ENCODE peak calls at places on chromosomes 4 and X, in ten cellular contexts. J is transverse colon, B is suprapubic skin, Z is A549, E is tibial nerve, L is H1, K is K562, S is stomach, O is sigmoid colon, W is ovary. C is an unnamed sample.
A peak's percentile ranks its signal among the peaks of the same experiment; 100 is the strongest.

GRCh38 chr4:74536557-74536956 is 91.6 kb downstream of the AREG start:
- DNase-seq in J (no peak), B (no peak), Z (peak; percentile 43), E (no peak), L (no peak), K (no peak), S (no peak), O (no peak), W (no peak), C (no peak)

GRCh38 chrX:107454302-107454701 is 4.8 kb downstream of the FRMPD3 start:
- DNase-seq in J (no peak), B (no peak), Z (peak; percentile 11), E (no peak), L (no peak), K (no peak), S (no peak), O (no peak), W (no peak), C (no peak)

GRCh38 chr4:53986062-53986461 is 78.3 kb downstream of the CHIC2 start:
- DNase-seq in J (no peak), B (no peak), Z (no peak), E (no peak), L (no peak), K (no peak), S (no peak), O (no peak), W (no peak), C (no peak)

GRCh38 chr4:169254546-169254983 is 16.2 kb downstream of the SH3RF1 start:
- DNase-seq in J (no peak), B (no peak), Z (peak; percentile 43), E (peak; percentile 52), L (no peak), K (no peak), S (no peak), O (no peak), W (peak; percentile 55), C (no peak)

GRCh38 chrX:123267220-123267619 is 83.1 kb downstream of the GRIA3 start:
- DNase-seq in J (no peak), B (no peak), Z (no peak), E (no peak), L (no peak), K (no peak), S (no peak), O (no peak), W (no peak), C (no peak)

GRCh38 chr4:42216569-42216968 is 64.1 kb upstream of the BEND4 start:
- DNase-seq in J (no peak), B (no peak), Z (no peak), E (no peak), L (no peak), K (no peak), S (no peak), O (no peak), W (no peak), C (no peak)

GRCh38 chr4:134518574-134519217 is 317.1 kb upstream of the PABPC4L start:
- DNase-seq in J (no peak), B (no peak), Z (no peak), E (no peak), L (no peak), K (no peak), S (no peak), O (no peak), W (no peak), C (no peak)

GRCh38 chr4:121697626-121698025 is 846 bp upstream of the ANXA5 start:
- DNase-seq in J (no peak), B (no peak), Z (no peak), E (no peak), L (no peak), K (no peak), S (no peak), O (no peak), W (no peak), C (no peak)

GRCh38 chr4:147307896-147308680 is 172.8 kb upstream of the EDNRA start:
- DNase-seq in J (no peak), B (no peak), Z (no peak), E (no peak), L (no peak), K (no peak), S (no peak), O (no peak), W (no peak), C (no peak)

GRCh38 chr4:122091397-122091796 is 60.7 kb upstream of the BLTP1 start:
- DNase-seq in J (no peak), B (no peak), Z (no peak), E (no peak), L (no peak), K (no peak), S (no peak), O (no peak), W (no peak), C (no peak)

GRCh38 chrX:20530319-20530979 is 263.7 kb upstream of the RPS6KA3 start:
- DNase-seq in J (peak; percentile 57), B (no peak), Z (peak; percentile 66), E (peak; percentile 81), L (no peak), K (peak; percentile 47), S (peak; percentile 53), O (peak; percentile 74), W (peak; percentile 60), C (no peak)

GRCh38 chrX:150063673-150064072 is 125.4 kb upstream of the EOLA2 start:
- DNase-seq in J (no peak), B (no peak), Z (no peak), E (no peak), L (no peak), K (no peak), S (no peak), O (no peak), W (no peak), C (no peak)

GRCh38 chr4:112144546-112145325 is 518 bp upstream of the FAM241A start:
- DNase-seq in J (no peak), B (no peak), Z (no peak), E (no peak), L (no peak), K (no peak), S (no peak), O (no peak), W (no peak), C (no peak)

GRCh38 chr4:5773271-5773555 is 62.2 kb downstream of the EVC start:
- DNase-seq in J (no peak), B (peak; percentile 54), Z (no peak), E (no peak), L (no peak), K (no peak), S (no peak), O (peak; percentile 19), W (no peak), C (no peak)
- TF ChIP-seq EP300 in J (no peak), B (no peak), Z (no peak), E (no peak), L (no peak), K (no peak), S (no peak), O (no peak), W (no peak), C (no peak)

GRCh38 chr4:82373816-82374740 is at the start of gene HNRNPD:
- DNase-seq in J (peak; percentile 98), B (peak; percentile 99), Z (peak; percentile 99), E (peak; percentile 94), L (peak; percentile 96), K (peak; percentile 99), S (peak; percentile 97), O (peak; percentile 100), W (peak; percentile 99), C (peak; percentile 97)
- H3K4me1 ChIP-seq in J (peaks cover 44% of the 10 kb centered on the region), B (peaks cover 42% of the 10 kb centered on the region), Z (peaks cover 26% of the 10 kb centered on the region), E (peaks cover 51% of the 10 kb centered on the region), L (no peaks in the 10 kb centered on the region), K (peaks cover 9% of the 10 kb centered on the region), S (peaks cover 52% of the 10 kb centered on the region), O (peaks cover 49% of the 10 kb centered on the region), W (peaks cover 5% of the 10 kb centered on the region), C (peaks cover 40% of the 10 kb centered on the region)

GRCh38 chr4:1057403-1057745 is 45.9 kb downstream of the FGFRL1 start:
- DNase-seq in J (no peak), B (no peak), Z (no peak), E (no peak), L (no peak), K (no peak), S (no peak), O (peak; percentile 17), W (no peak), C (no peak)

GRCh38 chr4:1055721-1056590 is 44.5 kb downstream of the FGFRL1 start:
- DNase-seq in J (peak; percentile 63), B (peak; percentile 80), Z (no peak), E (no peak), L (no peak), K (peak; percentile 69), S (peak; percentile 54), O (peak; percentile 66), W (peak; percentile 66), C (peak; percentile 91)

GRCh38 chr4:1058997-1059665 is 47.7 kb downstream of the FGFRL1 start:
- DNase-seq in J (no peak), B (peak; percentile 58), Z (no peak), E (no peak), L (no peak), K (no peak), S (no peak), O (peak; percentile 46), W (no peak), C (no peak)

GRCh38 chr4:1058198-1058996 is 47.0 kb downstream of the FGFRL1 start:
- DNase-seq in J (peak; percentile 49), B (peak; percentile 69), Z (no peak), E (no peak), L (no peak), K (no peak), S (peak; percentile 67), O (peak; percentile 29), W (no peak), C (no peak)

DNA sequence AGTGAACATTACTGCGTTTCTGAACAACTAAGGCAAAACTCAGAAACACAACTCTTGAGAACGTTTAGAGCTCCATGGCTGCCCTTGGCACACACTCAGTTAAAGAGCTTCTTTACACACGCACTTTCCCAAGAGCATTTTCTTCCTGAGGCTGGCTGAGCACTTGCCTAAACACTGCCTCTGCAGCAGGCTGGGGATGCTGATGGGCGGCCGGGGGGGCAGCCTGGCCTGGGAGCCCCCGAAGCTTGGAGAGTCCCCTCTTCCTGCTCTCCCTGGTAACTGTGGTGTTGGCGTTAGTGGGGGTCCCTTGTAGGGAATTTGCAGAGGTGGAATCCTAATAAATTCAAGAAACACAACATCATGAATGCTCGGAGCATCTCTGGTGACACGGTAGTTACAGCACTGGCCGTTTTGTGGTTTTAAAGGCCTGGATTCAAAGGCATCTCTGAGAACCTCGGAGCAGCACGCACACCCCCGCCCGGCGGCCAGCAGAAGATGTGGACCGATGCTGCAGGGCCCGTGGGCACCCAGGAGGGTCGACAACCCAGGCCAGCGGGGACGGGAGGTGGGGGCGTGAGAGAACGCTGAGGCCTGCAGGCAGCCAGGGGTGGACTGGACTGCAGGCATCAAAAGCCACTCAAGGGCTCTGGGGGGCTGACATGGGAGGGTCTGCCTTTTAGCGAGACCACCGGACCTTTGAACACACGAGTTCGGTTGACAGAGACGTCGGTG is 45.4 kb downstream of the FGFRL1 start:
- DNase-seq in J (no peak), B (peak; percentile 72), Z (no peak), E (no peak), L (no peak), K (no peak), S (no peak), O (peak; percentile 52), W (no peak), C (no peak)
- TF ChIP-seq EP300 in J (no peak), B (no peak), Z (no peak), E (no peak), L (no peak), K (no peak), S (no peak), O (no peak), W (no peak), C (no peak)

DNA sequence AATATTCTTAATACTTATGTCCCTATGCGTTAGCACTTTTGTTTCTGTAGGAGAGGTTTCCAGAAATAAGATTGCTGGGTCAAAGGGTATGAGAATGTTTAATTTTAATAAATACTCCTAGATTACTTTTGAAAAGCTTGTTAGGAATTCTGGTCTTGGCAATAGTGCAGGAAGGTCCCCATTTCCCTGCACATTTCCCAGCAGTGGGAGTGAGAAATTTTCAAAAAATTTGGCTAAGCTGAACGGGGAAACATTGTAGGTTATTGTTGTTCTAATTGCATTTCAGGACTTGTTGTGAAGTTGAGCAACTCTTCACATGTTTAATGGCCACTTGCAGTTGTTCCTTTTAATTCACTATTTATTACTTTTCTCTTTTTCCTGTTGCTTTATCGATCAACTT is 27.1 kb downstream of the IGFBP7 start:
- DNase-seq in J (no peak), B (no peak), Z (no peak), E (no peak), L (no peak), K (no peak), S (no peak), O (no peak), W (no peak), C (no peak)
- H3K4me1 ChIP-seq in J (peaks cover 42% of the 10 kb centered on the region), B (peaks cover 46% of the 10 kb centered on the region), Z (peaks cover 64% of the 10 kb centered on the region), E (peaks cover 59% of the 10 kb centered on the region), L (peaks cover under 1% of the 10 kb centered on the region), K (no peaks in the 10 kb centered on the region), S (peaks cover 39% of the 10 kb centered on the region), O (peaks cover 65% of the 10 kb centered on the region), W (peaks cover 14% of the 10 kb centered on the region), C (peaks cover 24% of the 10 kb centered on the region)